ENCODE peak calls at places on chromosomes 5 and 9, in nine cellular contexts. One of them, this sample, is unnamed.

GRCh38 chr9:95018099-95018927 is 291.8 kb downstream of the AOPEP start:
- DNase-seq in lower leg skin: no peak
- DNase-seq in GM12865: no peak
- DNase-seq in adrenal gland: peak; percentile 73
- DNase-seq in neural progenitor cell: peak; percentile 52
- DNase-seq in pancreas: no peak
- DNase-seq in right atrium auricular region: no peak
- DNase-seq in H9: no peak
- DNase-seq in fibroblast of lung: peak; percentile 97
- DNase-seq in this sample: peak; percentile 39

GRCh38 chr9:131693163-131693562 is 46.7 kb downstream of the RAPGEF1 start:
- DNase-seq in lower leg skin: no peak
- DNase-seq in GM12865: no peak
- DNase-seq in adrenal gland: peak; percentile 0
- DNase-seq in neural progenitor cell: no peak
- DNase-seq in pancreas: no peak
- DNase-seq in right atrium auricular region: no peak
- DNase-seq in H9: no peak
- DNase-seq in fibroblast of lung: no peak
- DNase-seq in this sample: no peak

GRCh38 chr5:153965102-153965645 is 73.5 kb downstream of the FAM114A2 start:
- DNase-seq in lower leg skin: peak; percentile 37
- DNase-seq in GM12865: peak; percentile 64
- DNase-seq in adrenal gland: peak; percentile 39
- DNase-seq in neural progenitor cell: peak; percentile 83
- DNase-seq in pancreas: no peak
- DNase-seq in right atrium auricular region: no peak
- DNase-seq in H9: peak; percentile 74
- DNase-seq in fibroblast of lung: peak; percentile 32
- DNase-seq in this sample: peak; percentile 80

GRCh38 chr9:23728736-23729135 is 97.3 kb downstream of the ELAVL2 start:
- DNase-seq in lower leg skin: no peak
- DNase-seq in GM12865: no peak
- DNase-seq in adrenal gland: no peak
- DNase-seq in neural progenitor cell: no peak
- DNase-seq in pancreas: no peak
- DNase-seq in right atrium auricular region: no peak
- DNase-seq in H9: no peak
- DNase-seq in fibroblast of lung: no peak
- DNase-seq in this sample: no peak

GRCh38 chr5:72634444-72634843 is 127.2 kb upstream of the ZNF366 start:
- DNase-seq in lower leg skin: no peak
- DNase-seq in GM12865: no peak
- DNase-seq in adrenal gland: no peak
- DNase-seq in neural progenitor cell: no peak
- DNase-seq in pancreas: no peak
- DNase-seq in right atrium auricular region: no peak
- DNase-seq in H9: no peak
- DNase-seq in fibroblast of lung: peak; percentile 50
- DNase-seq in this sample: no peak

GRCh38 chr9:136001231-136001630 is 40.1 kb upstream of the UBAC1 start:
- DNase-seq in lower leg skin: no peak
- DNase-seq in GM12865: no peak
- DNase-seq in adrenal gland: no peak
- DNase-seq in neural progenitor cell: no peak
- DNase-seq in pancreas: no peak
- DNase-seq in right atrium auricular region: no peak
- DNase-seq in H9: no peak
- DNase-seq in fibroblast of lung: no peak
- DNase-seq in this sample: no peak

GRCh38 chr9:129988607-129989361 is 54.2 kb downstream of the FNBP1 start:
- DNase-seq in lower leg skin: no peak
- DNase-seq in GM12865: peak; percentile 96
- DNase-seq in adrenal gland: no peak
- DNase-seq in neural progenitor cell: no peak
- DNase-seq in pancreas: no peak
- DNase-seq in right atrium auricular region: no peak
- DNase-seq in H9: no peak
- DNase-seq in fibroblast of lung: no peak
- DNase-seq in this sample: peak; percentile 64

GRCh38 chr5:50990296-50990924 is 324.0 kb downstream of the PARP8 start:
- DNase-seq in lower leg skin: no peak
- DNase-seq in GM12865: no peak
- DNase-seq in adrenal gland: no peak
- DNase-seq in neural progenitor cell: no peak
- DNase-seq in pancreas: no peak
- DNase-seq in right atrium auricular region: no peak
- DNase-seq in H9: peak; percentile 31
- DNase-seq in fibroblast of lung: no peak
- DNase-seq in this sample: no peak

GRCh38 chr5:103674321-103674720 is 111.7 kb upstream of the NUDT12 start:
- DNase-seq in lower leg skin: no peak
- DNase-seq in GM12865: no peak
- DNase-seq in adrenal gland: no peak
- DNase-seq in neural progenitor cell: no peak
- DNase-seq in pancreas: no peak
- DNase-seq in right atrium auricular region: no peak
- DNase-seq in H9: no peak
- DNase-seq in fibroblast of lung: no peak
- DNase-seq in this sample: no peak

GRCh38 chr9:88593537-88594185 is 58.7 kb downstream of the NXNL2 start:
- DNase-seq in lower leg skin: peak; percentile 50
- DNase-seq in GM12865: peak; percentile 72
- DNase-seq in adrenal gland: peak; percentile 73
- DNase-seq in neural progenitor cell: peak; percentile 52
- DNase-seq in pancreas: peak; percentile 35
- DNase-seq in right atrium auricular region: no peak
- DNase-seq in H9: no peak
- DNase-seq in fibroblast of lung: peak; percentile 52
- DNase-seq in this sample: peak; percentile 60

GRCh38 chr5:93580387-93581100 is 475 bp downstream of the NR2F1-AS1 start:
- DNase-seq in lower leg skin: no peak
- DNase-seq in GM12865: no peak
- DNase-seq in adrenal gland: no peak
- DNase-seq in neural progenitor cell: peak; percentile 42
- DNase-seq in pancreas: no peak
- DNase-seq in right atrium auricular region: no peak
- DNase-seq in H9: no peak
- DNase-seq in fibroblast of lung: peak; percentile 66
- DNase-seq in this sample: peak; percentile 16

GRCh38 chr9:95157491-95158151 is 159.9 kb downstream of the FANCC start:
- DNase-seq in lower leg skin: no peak
- DNase-seq in GM12865: peak; percentile 31
- DNase-seq in adrenal gland: peak; percentile 37
- DNase-seq in neural progenitor cell: no peak
- DNase-seq in pancreas: peak; percentile 41
- DNase-seq in right atrium auricular region: peak; percentile 78
- DNase-seq in H9: no peak
- DNase-seq in fibroblast of lung: peak; percentile 92
- DNase-seq in this sample: peak; percentile 66

GRCh38 chr5:132427285-132428146 is 58.0 kb downstream of the SLC22A5 start:
- DNase-seq in lower leg skin: no peak
- DNase-seq in GM12865: peak; percentile 76
- DNase-seq in adrenal gland: no peak
- DNase-seq in neural progenitor cell: no peak
- DNase-seq in pancreas: peak; percentile 45
- DNase-seq in right atrium auricular region: peak; percentile 59
- DNase-seq in H9: no peak
- DNase-seq in fibroblast of lung: no peak
- DNase-seq in this sample: peak; percentile 58

GRCh38 chr9:134412298-134412711 is 86.0 kb downstream of the RXRA start:
- DNase-seq in lower leg skin: no peak
- DNase-seq in GM12865: no peak
- DNase-seq in adrenal gland: no peak
- DNase-seq in neural progenitor cell: no peak
- DNase-seq in pancreas: no peak
- DNase-seq in right atrium auricular region: no peak
- DNase-seq in H9: no peak
- DNase-seq in fibroblast of lung: no peak
- DNase-seq in this sample: no peak

GRCh38 chr5:1161832-1162229 is 39.6 kb upstream of the SLC6A19 start:
- DNase-seq in lower leg skin: peak; percentile 51
- DNase-seq in GM12865: no peak
- DNase-seq in adrenal gland: peak; percentile 93
- DNase-seq in neural progenitor cell: no peak
- DNase-seq in pancreas: peak; percentile 64
- DNase-seq in right atrium auricular region: no peak
- DNase-seq in H9: no peak
- DNase-seq in fibroblast of lung: no peak
- DNase-seq in this sample: no peak

GRCh38 chr5:104942735-104943134 is 1380.1 kb upstream of the NUDT12 start:
- DNase-seq in lower leg skin: no peak
- DNase-seq in GM12865: no peak
- DNase-seq in adrenal gland: no peak
- DNase-seq in neural progenitor cell: peak; percentile 5
- DNase-seq in pancreas: no peak
- DNase-seq in right atrium auricular region: no peak
- DNase-seq in H9: no peak
- DNase-seq in fibroblast of lung: peak; percentile 4
- DNase-seq in this sample: no peak

GRCh38 chr5:102782245-102782872 is 27.3 kb downstream of the PAM start:
- DNase-seq in lower leg skin: no peak
- DNase-seq in GM12865: no peak
- DNase-seq in adrenal gland: no peak
- DNase-seq in neural progenitor cell: no peak
- DNase-seq in pancreas: no peak
- DNase-seq in right atrium auricular region: no peak
- DNase-seq in H9: no peak
- DNase-seq in fibroblast of lung: no peak
- DNase-seq in this sample: no peak

GRCh38 chr5:44638286-44638869 is 170.4 kb upstream of the MRPS30 start:
- DNase-seq in lower leg skin: no peak
- DNase-seq in GM12865: no peak
- DNase-seq in adrenal gland: no peak
- DNase-seq in neural progenitor cell: peak; percentile 54
- DNase-seq in pancreas: no peak
- DNase-seq in right atrium auricular region: no peak
- DNase-seq in H9: peak; percentile 49
- DNase-seq in fibroblast of lung: no peak
- DNase-seq in this sample: no peak

GRCh38 chr9:36874921-36875320 is 159.1 kb downstream of the PAX5 start:
- DNase-seq in lower leg skin: no peak
- DNase-seq in GM12865: no peak
- DNase-seq in adrenal gland: no peak
- DNase-seq in neural progenitor cell: no peak
- DNase-seq in pancreas: no peak
- DNase-seq in right atrium auricular region: no peak
- DNase-seq in H9: no peak
- DNase-seq in fibroblast of lung: peak; percentile 48
- DNase-seq in this sample: no peak

GRCh38 chr5:78953092-78953800 is 31.9 kb downstream of the ARSB start:
- DNase-seq in lower leg skin: no peak
- DNase-seq in GM12865: peak; percentile 73
- DNase-seq in adrenal gland: no peak
- DNase-seq in neural progenitor cell: no peak
- DNase-seq in pancreas: no peak
- DNase-seq in right atrium auricular region: no peak
- DNase-seq in H9: no peak
- DNase-seq in fibroblast of lung: peak; percentile 65
- DNase-seq in this sample: peak; percentile 27

DNA sequence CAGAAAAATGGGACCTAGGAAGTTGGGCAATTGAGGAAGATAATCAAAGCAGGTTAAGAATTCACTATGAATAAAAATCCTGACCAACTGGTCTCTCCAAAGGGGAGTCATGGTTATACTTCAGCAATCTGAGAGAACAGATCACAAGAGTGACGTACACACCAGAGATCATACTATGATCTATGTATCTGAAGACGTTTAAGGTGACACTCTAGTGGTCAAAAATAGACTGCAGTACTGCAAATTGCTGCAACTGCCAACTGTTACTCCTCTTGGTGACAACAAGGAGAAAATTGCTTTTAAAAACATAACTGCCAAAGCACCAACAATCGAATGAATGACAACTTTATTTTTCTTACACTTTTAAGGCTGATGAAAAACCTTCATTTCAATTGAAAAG is 4.9 kb downstream of the AK6 start:
- DNase-seq in lower leg skin: no peak
- DNase-seq in GM12865: peak; percentile 35
- DNase-seq in adrenal gland: no peak
- DNase-seq in neural progenitor cell: no peak
- DNase-seq in pancreas: no peak
- DNase-seq in right atrium auricular region: no peak
- DNase-seq in H9: no peak
- DNase-seq in fibroblast of lung: no peak
- DNase-seq in this sample: peak; percentile 26
- TF ChIP-seq CTCF in lower leg skin: no peak
- TF ChIP-seq CTCF in GM12865: peak; percentile 50
- TF ChIP-seq CTCF in adrenal gland: peak; percentile 34
- TF ChIP-seq CTCF in neural progenitor cell: peak; percentile 37
- TF ChIP-seq CTCF in pancreas: peak; percentile 14
- TF ChIP-seq CTCF in right atrium auricular region: peak; percentile 42
- TF ChIP-seq CTCF in H9: peak; percentile 54
- TF ChIP-seq CTCF in fibroblast of lung: peak; percentile 34
- TF ChIP-seq CTCF in this sample: peak; percentile 10

GRCh38 chr5:151427258-151427657 is 20.1 kb upstream of the SLC36A1 start:
- DNase-seq in lower leg skin: no peak
- DNase-seq in GM12865: peak; percentile 80
- DNase-seq in adrenal gland: no peak
- DNase-seq in neural progenitor cell: no peak
- DNase-seq in pancreas: no peak
- DNase-seq in right atrium auricular region: no peak
- DNase-seq in H9: no peak
- DNase-seq in fibroblast of lung: no peak
- DNase-seq in this sample: peak; percentile 88
- TF ChIP-seq CTCF in lower leg skin: no peak
- TF ChIP-seq CTCF in GM12865: peak; percentile 49
- TF ChIP-seq CTCF in adrenal gland: no peak
- TF ChIP-seq CTCF in neural progenitor cell: no peak
- TF ChIP-seq CTCF in pancreas: no peak
- TF ChIP-seq CTCF in right atrium auricular region: no peak
- TF ChIP-seq CTCF in H9: peak; percentile 28
- TF ChIP-seq CTCF in fibroblast of lung: no peak
- TF ChIP-seq CTCF in this sample: no peak

DNA sequence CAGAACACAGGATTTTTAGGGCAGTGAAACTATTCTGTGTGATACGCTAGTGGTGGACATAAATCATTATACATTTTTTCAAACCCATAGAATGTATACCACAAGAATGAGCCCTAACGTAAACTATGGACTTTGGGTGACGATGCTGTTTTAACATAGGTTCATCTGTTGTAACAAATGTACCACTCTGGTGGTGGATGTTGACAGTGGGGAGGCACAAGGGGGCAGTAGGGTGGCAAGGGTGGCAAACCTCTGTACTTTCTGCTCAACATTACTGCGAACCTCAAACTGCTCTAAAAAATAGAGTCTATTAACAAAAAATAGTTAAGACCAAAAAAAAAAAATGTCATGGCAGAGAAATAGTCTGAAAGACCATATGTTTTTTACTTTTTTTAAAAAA is 9.1 kb upstream of the MVB12B start:
- DNase-seq in lower leg skin: no peak
- DNase-seq in GM12865: no peak
- DNase-seq in adrenal gland: no peak
- DNase-seq in neural progenitor cell: no peak
- DNase-seq in pancreas: no peak
- DNase-seq in right atrium auricular region: no peak
- DNase-seq in H9: no peak
- DNase-seq in fibroblast of lung: no peak
- DNase-seq in this sample: no peak
- TF ChIP-seq CTCF in lower leg skin: no peak
- TF ChIP-seq CTCF in GM12865: no peak
- TF ChIP-seq CTCF in adrenal gland: peak; percentile 40
- TF ChIP-seq CTCF in neural progenitor cell: peak; percentile 31
- TF ChIP-seq CTCF in pancreas: no peak
- TF ChIP-seq CTCF in right atrium auricular region: peak; percentile 47
- TF ChIP-seq CTCF in H9: peak; percentile 46
- TF ChIP-seq CTCF in fibroblast of lung: peak; percentile 24
- TF ChIP-seq CTCF in this sample: no peak

GRCh38 chr9:90979614-90980013 is 178.0 kb downstream of the SYK start:
- DNase-seq in lower leg skin: no peak
- DNase-seq in GM12865: no peak
- DNase-seq in adrenal gland: no peak
- DNase-seq in neural progenitor cell: no peak
- DNase-seq in pancreas: no peak
- DNase-seq in right atrium auricular region: no peak
- DNase-seq in H9: no peak
- DNase-seq in fibroblast of lung: no peak
- DNase-seq in this sample: no peak
- TF ChIP-seq CTCF in lower leg skin: no peak
- TF ChIP-seq CTCF in GM12865: no peak
- TF ChIP-seq CTCF in adrenal gland: no peak
- TF ChIP-seq CTCF in neural progenitor cell: no peak
- TF ChIP-seq CTCF in pancreas: no peak
- TF ChIP-seq CTCF in right atrium auricular region: no peak
- TF ChIP-seq CTCF in H9: no peak
- TF ChIP-seq CTCF in fibroblast of lung: no peak
- TF ChIP-seq CTCF in this sample: no peak